ENCODE peak calls at places on chromosomes 5 and 9, in nine cellular contexts. One of them, this sample, is unnamed. For H3K27me3, the result is how much of the 10 kb centered on the place peaks cover.

GRCh38 chr9:76576344-76576743 is 117.4 kb downstream of the GCNT1 start:
- DNase-seq in ovary: no peak
- DNase-seq in K562: no peak
- DNase-seq in tibial nerve: no peak
- DNase-seq in SK-N-SH: no peak
- DNase-seq in H1: no peak
- DNase-seq in suprapubic skin: no peak
- DNase-seq in transverse colon: peak
- DNase-seq in sigmoid colon: peak
- DNase-seq in this sample: no peak

GRCh38 chr5:16521561-16522090 is 56.0 kb upstream of the ZNF622 start:
- DNase-seq in ovary: no peak
- DNase-seq in K562: no peak
- DNase-seq in tibial nerve: no peak
- DNase-seq in SK-N-SH: no peak
- DNase-seq in H1: no peak
- DNase-seq in suprapubic skin: no peak
- DNase-seq in transverse colon: no peak
- DNase-seq in sigmoid colon: no peak
- DNase-seq in this sample: no peak

GRCh38 chr5:112351225-112351624 is 67.9 kb downstream of the EPB41L4A start:
- DNase-seq in ovary: no peak
- DNase-seq in K562: no peak
- DNase-seq in tibial nerve: no peak
- DNase-seq in SK-N-SH: no peak
- DNase-seq in H1: no peak
- DNase-seq in suprapubic skin: no peak
- DNase-seq in transverse colon: no peak
- DNase-seq in sigmoid colon: no peak
- DNase-seq in this sample: no peak

GRCh38 chr5:96829336-96829735 is 21.6 kb upstream of the ERAP1 start:
- DNase-seq in ovary: no peak
- DNase-seq in K562: no peak
- DNase-seq in tibial nerve: no peak
- DNase-seq in SK-N-SH: peak
- DNase-seq in H1: no peak
- DNase-seq in suprapubic skin: no peak
- DNase-seq in transverse colon: no peak
- DNase-seq in sigmoid colon: no peak
- DNase-seq in this sample: no peak

GRCh38 chr5:136332213-136332612 is 33.1 kb downstream of the TRPC7 start:
- DNase-seq in ovary: no peak
- DNase-seq in K562: no peak
- DNase-seq in tibial nerve: no peak
- DNase-seq in SK-N-SH: no peak
- DNase-seq in H1: no peak
- DNase-seq in suprapubic skin: no peak
- DNase-seq in transverse colon: no peak
- DNase-seq in sigmoid colon: no peak
- DNase-seq in this sample: no peak

GRCh38 chr9:82456621-82457020 is 468.0 kb downstream of the SPATA31D1 start:
- DNase-seq in ovary: no peak
- DNase-seq in K562: no peak
- DNase-seq in tibial nerve: no peak
- DNase-seq in SK-N-SH: no peak
- DNase-seq in H1: no peak
- DNase-seq in suprapubic skin: no peak
- DNase-seq in transverse colon: no peak
- DNase-seq in sigmoid colon: no peak
- DNase-seq in this sample: no peak

GRCh38 chr9:124242331-124243194 is 15.2 kb upstream of the NEK6 start:
- DNase-seq in ovary: peak
- DNase-seq in K562: no peak
- DNase-seq in tibial nerve: no peak
- DNase-seq in SK-N-SH: no peak
- DNase-seq in H1: peak
- DNase-seq in suprapubic skin: no peak
- DNase-seq in transverse colon: peak
- DNase-seq in sigmoid colon: peak
- DNase-seq in this sample: no peak

GRCh38 chr5:83007755-83008154 is 69.4 kb downstream of the TMEM167A start:
- DNase-seq in ovary: no peak
- DNase-seq in K562: no peak
- DNase-seq in tibial nerve: no peak
- DNase-seq in SK-N-SH: no peak
- DNase-seq in H1: no peak
- DNase-seq in suprapubic skin: no peak
- DNase-seq in transverse colon: no peak
- DNase-seq in sigmoid colon: no peak
- DNase-seq in this sample: no peak

GRCh38 chr5:135349441-135349840 is 49.6 kb downstream of the MACROH2A1 start:
- DNase-seq in ovary: no peak
- DNase-seq in K562: no peak
- DNase-seq in tibial nerve: no peak
- DNase-seq in SK-N-SH: no peak
- DNase-seq in H1: no peak
- DNase-seq in suprapubic skin: no peak
- DNase-seq in transverse colon: no peak
- DNase-seq in sigmoid colon: no peak
- DNase-seq in this sample: no peak

GRCh38 chr9:88819471-88819870 is 171.8 kb upstream of the S1PR3 start:
- DNase-seq in ovary: no peak
- DNase-seq in K562: no peak
- DNase-seq in tibial nerve: no peak
- DNase-seq in SK-N-SH: no peak
- DNase-seq in H1: no peak
- DNase-seq in suprapubic skin: no peak
- DNase-seq in transverse colon: no peak
- DNase-seq in sigmoid colon: no peak
- DNase-seq in this sample: no peak

GRCh38 chr9:113687680-113688371 is 188.3 kb upstream of the ZNF618 start:
- DNase-seq in ovary: peak
- DNase-seq in K562: no peak
- DNase-seq in tibial nerve: no peak
- DNase-seq in SK-N-SH: peak
- DNase-seq in H1: peak
- DNase-seq in suprapubic skin: no peak
- DNase-seq in transverse colon: no peak
- DNase-seq in sigmoid colon: no peak
- DNase-seq in this sample: no peak
- H3K27me3 ChIP-seq in ovary: under half
- H3K27me3 ChIP-seq in K562: under half
- H3K27me3 ChIP-seq in tibial nerve: half or more
- H3K27me3 ChIP-seq in SK-N-SH: under half
- H3K27me3 ChIP-seq in H1: under half
- H3K27me3 ChIP-seq in suprapubic skin: under half
- H3K27me3 ChIP-seq in transverse colon: under half
- H3K27me3 ChIP-seq in sigmoid colon: under half
- H3K27me3 ChIP-seq in this sample: under half

GRCh38 chr5:10330511-10331105 is 22.9 kb upstream of the MARCHF6 start:
- DNase-seq in ovary: no peak
- DNase-seq in K562: no peak
- DNase-seq in tibial nerve: no peak
- DNase-seq in SK-N-SH: no peak
- DNase-seq in H1: no peak
- DNase-seq in suprapubic skin: no peak
- DNase-seq in transverse colon: no peak
- DNase-seq in sigmoid colon: no peak
- DNase-seq in this sample: no peak

GRCh38 chr5:10331341-10331796 is 22.1 kb upstream of the MARCHF6 start:
- DNase-seq in ovary: peak
- DNase-seq in K562: no peak
- DNase-seq in tibial nerve: peak
- DNase-seq in SK-N-SH: no peak
- DNase-seq in H1: no peak
- DNase-seq in suprapubic skin: no peak
- DNase-seq in transverse colon: no peak
- DNase-seq in sigmoid colon: peak
- DNase-seq in this sample: peak

GRCh38 chr5:10329421-10329807 is 21.7 kb upstream of the CMBL start:
- DNase-seq in ovary: no peak
- DNase-seq in K562: no peak
- DNase-seq in tibial nerve: no peak
- DNase-seq in SK-N-SH: no peak
- DNase-seq in H1: no peak
- DNase-seq in suprapubic skin: no peak
- DNase-seq in transverse colon: no peak
- DNase-seq in sigmoid colon: no peak
- DNase-seq in this sample: no peak

GRCh38 chr5:10328323-10328722 is 20.6 kb upstream of the CMBL start:
- DNase-seq in ovary: no peak
- DNase-seq in K562: no peak
- DNase-seq in tibial nerve: no peak
- DNase-seq in SK-N-SH: no peak
- DNase-seq in H1: no peak
- DNase-seq in suprapubic skin: no peak
- DNase-seq in transverse colon: no peak
- DNase-seq in sigmoid colon: no peak
- DNase-seq in this sample: no peak

DNA sequence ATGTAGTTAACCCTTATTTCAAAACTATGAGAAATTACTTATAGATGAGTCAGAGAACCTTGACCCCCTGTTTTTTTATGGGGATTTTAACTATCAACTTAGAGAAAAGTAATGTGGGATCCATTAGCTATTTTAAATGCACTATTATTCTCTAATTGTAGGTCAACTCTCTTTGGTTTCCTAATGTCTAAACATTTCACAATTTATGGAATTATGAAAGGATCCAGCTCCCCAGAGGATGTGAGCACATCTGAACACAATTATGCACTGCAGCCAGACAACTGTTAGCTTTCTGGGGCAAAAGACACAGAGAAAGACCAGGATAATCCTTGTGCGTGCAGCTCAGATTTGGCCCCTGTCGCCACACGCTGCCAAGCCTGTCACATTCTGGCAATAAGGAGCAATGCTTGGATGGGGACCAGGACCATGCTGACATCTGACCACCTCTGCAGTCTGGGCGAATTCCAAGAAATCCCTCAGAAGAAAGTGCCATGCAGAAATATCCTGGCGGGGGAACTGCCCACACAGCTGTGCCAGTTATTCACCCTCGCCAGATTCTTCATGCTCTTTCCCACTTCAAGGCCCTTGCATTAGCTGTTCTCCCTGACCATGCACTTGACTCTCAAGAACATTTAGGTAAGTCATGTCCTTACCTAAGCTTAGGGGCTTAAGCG is 22.2 kb upstream of the CMBL start:
- DNase-seq in ovary: peak
- DNase-seq in K562: no peak
- DNase-seq in tibial nerve: no peak
- DNase-seq in SK-N-SH: peak
- DNase-seq in H1: no peak
- DNase-seq in suprapubic skin: no peak
- DNase-seq in transverse colon: no peak
- DNase-seq in sigmoid colon: peak
- DNase-seq in this sample: peak
- H3K27ac ChIP-seq in ovary: no peak
- H3K27ac ChIP-seq in K562: no peak
- H3K27ac ChIP-seq in tibial nerve: no peak
- H3K27ac ChIP-seq in SK-N-SH: peak
- H3K27ac ChIP-seq in H1: no peak
- H3K27ac ChIP-seq in suprapubic skin: peak
- H3K27ac ChIP-seq in transverse colon: peak
- H3K27ac ChIP-seq in sigmoid colon: peak
- H3K27ac ChIP-seq in this sample: no peak

GRCh38 chr9:69325409-69326212 is 596 bp downstream of the ENTREP1 start:
- DNase-seq in ovary: peak
- DNase-seq in K562: no peak
- DNase-seq in tibial nerve: no peak
- DNase-seq in SK-N-SH: peak
- DNase-seq in H1: peak
- DNase-seq in suprapubic skin: no peak
- DNase-seq in transverse colon: peak
- DNase-seq in sigmoid colon: no peak
- DNase-seq in this sample: peak
- TF ChIP-seq EP300 in ovary: no peak
- TF ChIP-seq EP300 in K562: no peak
- TF ChIP-seq EP300 in tibial nerve: no peak
- TF ChIP-seq EP300 in SK-N-SH: no peak
- TF ChIP-seq EP300 in H1: no peak
- TF ChIP-seq EP300 in suprapubic skin: no peak
- TF ChIP-seq EP300 in transverse colon: no peak
- TF ChIP-seq EP300 in sigmoid colon: no peak
- TF ChIP-seq EP300 in this sample: no peak

GRCh38 chr9:1048853-1049252 is 1.3 kb upstream of the DMRT2 start:
- DNase-seq in ovary: no peak
- DNase-seq in K562: no peak
- DNase-seq in tibial nerve: no peak
- DNase-seq in SK-N-SH: no peak
- DNase-seq in H1: no peak
- DNase-seq in suprapubic skin: no peak
- DNase-seq in transverse colon: no peak
- DNase-seq in sigmoid colon: no peak
- DNase-seq in this sample: no peak
- H3K27me3 ChIP-seq in ovary: under half
- H3K27me3 ChIP-seq in K562: under half
- H3K27me3 ChIP-seq in tibial nerve: half or more
- H3K27me3 ChIP-seq in SK-N-SH: half or more
- H3K27me3 ChIP-seq in H1: under half
- H3K27me3 ChIP-seq in suprapubic skin: half or more
- H3K27me3 ChIP-seq in transverse colon: half or more
- H3K27me3 ChIP-seq in sigmoid colon: half or more
- H3K27me3 ChIP-seq in this sample: half or more

GRCh38 chr5:63375851-63376250 is 586.4 kb downstream of the HTR1A start:
- DNase-seq in ovary: no peak
- DNase-seq in K562: no peak
- DNase-seq in tibial nerve: no peak
- DNase-seq in SK-N-SH: no peak
- DNase-seq in H1: no peak
- DNase-seq in suprapubic skin: no peak
- DNase-seq in transverse colon: no peak
- DNase-seq in sigmoid colon: no peak
- DNase-seq in this sample: no peak
- H3K27ac ChIP-seq in ovary: no peak
- H3K27ac ChIP-seq in K562: no peak
- H3K27ac ChIP-seq in tibial nerve: no peak
- H3K27ac ChIP-seq in SK-N-SH: no peak
- H3K27ac ChIP-seq in H1: no peak
- H3K27ac ChIP-seq in suprapubic skin: no peak
- H3K27ac ChIP-seq in transverse colon: no peak
- H3K27ac ChIP-seq in sigmoid colon: no peak
- H3K27ac ChIP-seq in this sample: no peak

DNA sequence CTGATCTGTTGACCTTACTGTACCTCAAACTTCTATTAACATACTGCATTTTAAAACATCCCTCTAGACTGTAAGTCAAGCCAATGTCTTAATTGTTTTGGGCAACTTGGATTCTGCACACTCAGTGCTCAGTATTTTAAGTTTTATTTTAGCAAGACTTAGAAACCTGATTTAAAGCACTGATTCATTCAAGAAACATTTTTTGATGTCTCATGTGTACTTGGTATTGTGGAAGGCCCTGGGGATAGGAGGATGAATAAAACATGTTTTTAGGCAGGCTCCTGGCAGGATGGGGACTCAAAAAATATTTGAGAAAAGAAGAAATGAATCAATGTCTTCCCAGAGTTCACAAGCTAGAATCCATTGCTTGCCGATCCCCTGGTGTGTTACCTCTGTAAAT is 334.0 kb upstream of the PUM3 start:
- DNase-seq in ovary: no peak
- DNase-seq in K562: no peak
- DNase-seq in tibial nerve: no peak
- DNase-seq in SK-N-SH: no peak
- DNase-seq in H1: no peak
- DNase-seq in suprapubic skin: no peak
- DNase-seq in transverse colon: no peak
- DNase-seq in sigmoid colon: no peak
- DNase-seq in this sample: no peak
- TF ChIP-seq EP300 in ovary: no peak
- TF ChIP-seq EP300 in K562: no peak
- TF ChIP-seq EP300 in tibial nerve: no peak
- TF ChIP-seq EP300 in SK-N-SH: no peak
- TF ChIP-seq EP300 in H1: no peak
- TF ChIP-seq EP300 in suprapubic skin: no peak
- TF ChIP-seq EP300 in transverse colon: no peak
- TF ChIP-seq EP300 in sigmoid colon: no peak
- TF ChIP-seq EP300 in this sample: no peak